ENCODE peak calls at places on chromosomes 11 and 22, in six cellular contexts. Z is adipocyte; E is H9; V is cardiac muscle cell; O is CD8-positive, alpha-beta T cell; I is hepatocyte. K is an unnamed sample.

GRCh38 chr22:43435851-43436535 is 24.2 kb downstream of the MPPED1 start:
- DNase-seq in V (no peak), E (peak; percentile 27), Z (no peak), O (no peak), I (no peak), K (no peak)

GRCh38 chr11:76654980-76655379 is 15.6 kb downstream of the LRRC32 start:
- DNase-seq in E (peak; percentile 24), I (no peak), V (no peak), Z (no peak), O (no peak), K (no peak)

GRCh38 chr11:119375629-119376196 is 5.8 kb downstream of the USP2 start:
- DNase-seq in V (no peak), O (no peak), I (no peak), Z (no peak), E (peak; percentile 47), K (no peak)

GRCh38 chr11:70326843-70327242 is 56.4 kb downstream of the PPFIA1 start:
- DNase-seq in V (no peak), I (no peak), E (no peak), Z (no peak), O (no peak), K (no peak)

GRCh38 chr11:62573592-62574362 is at the start of gene EEF1G:
- DNase-seq in I (peak; percentile 100), Z (peak; percentile 100), O (peak; percentile 96), V (peak; percentile 100), E (peak; percentile 100), K (peak; percentile 100)

GRCh38 chr11:67079065-67079464 is 22.4 kb downstream of the RHOD start:
- DNase-seq in I (no peak), E (no peak), Z (no peak), V (no peak), O (no peak), K (no peak)

GRCh38 chr11:76769645-76770586 is 13.2 kb upstream of the TSKU start:
- DNase-seq in V (no peak), E (no peak), Z (no peak), I (peak; percentile 85), O (no peak), K (no peak)

GRCh38 chr11:107071129-107071528 is 52.9 kb upstream of the GUCY1A2 start:
- DNase-seq in E (no peak), V (no peak), Z (no peak), O (no peak), I (no peak), K (no peak)

GRCh38 chr22:40654522-40655167 is 18.1 kb upstream of the MRTFA start:
- DNase-seq in I (peak; percentile 70), E (peak; percentile 42), O (no peak), Z (peak; percentile 69), V (no peak), K (no peak)

GRCh38 chr11:72631806-72632731 is 42.2 kb downstream of the PDE2A start:
- DNase-seq in V (no peak), E (no peak), Z (no peak), O (no peak), I (no peak), K (no peak)

GRCh38 chr11:82701847-82702520 is 31.7 kb downstream of the FAM181B start:
- DNase-seq in O (no peak), I (peak; percentile 64), V (peak; percentile 64), E (peak; percentile 65), Z (peak; percentile 51), K (peak; percentile 32)

GRCh38 chr11:27087425-27087824 is 46.8 kb downstream of the BBOX1 start:
- DNase-seq in V (no peak), O (no peak), I (no peak), E (no peak), Z (peak; percentile 24), K (no peak)

GRCh38 chr22:48798281-48799226 is 1029.1 kb downstream of the BRD1 start:
- DNase-seq in V (no peak), O (no peak), E (no peak), Z (no peak), I (no peak), K (no peak)

GRCh38 chr11:79236541-79236971 is 204.3 kb downstream of the TENM4 start:
- DNase-seq in Z (peak; percentile 88), E (no peak), O (no peak), I (no peak), V (peak; percentile 55), K (no peak)

GRCh38 chr11:33110083-33110482 is 51.2 kb downstream of the CSTF3 start:
- DNase-seq in O (no peak), I (no peak), E (no peak), V (peak; percentile 7), Z (no peak), K (no peak)

DNA sequence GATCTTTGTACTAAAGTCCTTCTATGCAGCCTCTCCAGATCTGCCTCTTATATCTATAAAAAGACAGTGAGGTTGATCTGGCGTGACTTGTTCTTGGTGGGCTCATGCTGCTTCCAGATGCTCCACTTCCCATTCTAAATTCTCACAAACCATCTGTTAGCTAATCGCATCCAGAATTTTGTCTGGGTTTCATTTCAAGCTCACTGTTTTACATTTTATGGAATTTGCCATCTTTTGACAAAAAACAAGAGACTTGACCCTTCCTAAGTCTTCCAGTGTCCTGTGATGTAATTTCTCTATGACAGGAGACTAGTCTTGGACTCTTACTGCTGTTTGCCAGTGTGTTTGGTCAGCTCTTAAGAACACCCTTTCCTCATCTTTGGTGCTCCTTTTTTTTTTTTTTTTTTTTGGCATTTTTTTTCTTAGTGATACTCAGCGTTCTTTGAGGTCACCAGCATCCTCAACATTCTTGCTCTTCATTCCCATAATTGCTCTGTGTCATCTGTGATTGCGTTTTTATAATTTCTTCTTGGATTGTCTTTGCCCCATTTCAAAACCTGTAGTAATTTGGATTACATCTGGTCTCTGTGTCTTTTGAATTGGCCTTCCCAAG is 23.1 kb downstream of the CRKL start:
- DNase-seq in V (no peak), E (no peak), O (no peak), Z (peak; percentile 38), I (no peak), K (no peak)
- H3K4me1 ChIP-seq in V (peaks cover 13% of the 10 kb centered on the region), E (no peaks in the 10 kb centered on the region), O (peaks cover 25% of the 10 kb centered on the region), Z (peaks cover 22% of the 10 kb centered on the region), I (peaks cover 18% of the 10 kb centered on the region), K (peaks cover 4% of the 10 kb centered on the region)

GRCh38 chr11:35173011-35173511 is 34.1 kb downstream of the CD44 start:
- DNase-seq in O (no peak), E (no peak), V (no peak), I (peak; percentile 60), Z (peak; percentile 76), K (no peak)

GRCh38 chr11:35168606-35169200 is 29.7 kb downstream of the CD44 start:
- DNase-seq in O (no peak), I (no peak), Z (no peak), V (no peak), E (no peak), K (no peak)

GRCh38 chr11:35169754-35170153 is 30.8 kb downstream of the CD44 start:
- DNase-seq in E (no peak), I (no peak), V (no peak), Z (no peak), O (no peak), K (no peak)

GRCh38 chr11:35171226-35171625 is 32.3 kb downstream of the CD44 start:
- DNase-seq in V (no peak), E (no peak), Z (no peak), O (no peak), I (no peak), K (no peak)

GRCh38 chr11:35170503-35170902 is 31.5 kb downstream of the CD44 start:
- DNase-seq in O (no peak), I (no peak), Z (no peak), E (no peak), V (no peak), K (no peak)
- H3K4me1 ChIP-seq in O (peaks cover 97% of the 10 kb centered on the region), I (peaks cover 43% of the 10 kb centered on the region), Z (peaks cover 100% of the 10 kb centered on the region), E (peaks cover 10% of the 10 kb centered on the region), V (peaks cover 15% of the 10 kb centered on the region), K (peaks cover 68% of the 10 kb centered on the region)

DNA sequence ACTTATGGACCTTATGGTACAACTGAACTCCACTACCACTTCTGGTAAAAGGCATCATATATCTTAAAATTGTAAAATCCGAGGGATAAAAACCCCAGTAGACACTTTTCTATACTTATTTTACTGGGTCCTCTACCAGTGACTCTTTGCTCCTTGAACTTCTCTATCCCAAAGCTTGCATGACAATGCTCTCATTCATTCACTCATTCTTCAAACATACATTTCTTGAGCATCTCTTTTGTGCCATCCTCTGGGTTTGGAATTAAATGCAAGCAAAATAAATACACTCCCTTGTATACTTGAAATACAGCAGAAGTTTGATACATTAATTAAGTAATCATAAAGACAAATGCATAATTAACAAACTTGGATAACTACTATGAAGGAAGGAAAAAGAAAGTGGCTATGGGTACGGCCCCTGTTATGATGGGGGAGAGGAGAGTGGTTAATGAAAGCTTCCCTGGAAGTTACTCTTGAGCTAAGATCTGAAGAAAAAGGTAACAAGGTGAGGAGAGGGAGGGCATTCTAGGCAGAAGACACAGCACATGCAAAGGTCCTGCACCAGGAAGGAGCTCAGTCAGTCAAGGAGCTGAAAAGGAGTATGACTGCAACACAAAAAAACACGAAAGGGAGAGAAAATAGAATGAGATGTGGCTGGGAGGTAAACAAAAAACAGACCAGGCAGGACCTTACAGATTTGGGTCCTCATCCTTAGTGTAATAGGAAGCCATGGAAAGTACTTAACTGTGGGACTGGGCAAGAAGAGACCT is 8.0 kb downstream of the MPZL3 start:
- DNase-seq in I (no peak), O (no peak), Z (no peak), V (no peak), E (no peak), K (no peak)
- H3K4me1 ChIP-seq in I (peaks cover 23% of the 10 kb centered on the region), O (peaks cover 30% of the 10 kb centered on the region), Z (peaks cover 11% of the 10 kb centered on the region), V (peaks cover 4% of the 10 kb centered on the region), E (peaks cover 6% of the 10 kb centered on the region), K (no peaks in the 10 kb centered on the region)

DNA sequence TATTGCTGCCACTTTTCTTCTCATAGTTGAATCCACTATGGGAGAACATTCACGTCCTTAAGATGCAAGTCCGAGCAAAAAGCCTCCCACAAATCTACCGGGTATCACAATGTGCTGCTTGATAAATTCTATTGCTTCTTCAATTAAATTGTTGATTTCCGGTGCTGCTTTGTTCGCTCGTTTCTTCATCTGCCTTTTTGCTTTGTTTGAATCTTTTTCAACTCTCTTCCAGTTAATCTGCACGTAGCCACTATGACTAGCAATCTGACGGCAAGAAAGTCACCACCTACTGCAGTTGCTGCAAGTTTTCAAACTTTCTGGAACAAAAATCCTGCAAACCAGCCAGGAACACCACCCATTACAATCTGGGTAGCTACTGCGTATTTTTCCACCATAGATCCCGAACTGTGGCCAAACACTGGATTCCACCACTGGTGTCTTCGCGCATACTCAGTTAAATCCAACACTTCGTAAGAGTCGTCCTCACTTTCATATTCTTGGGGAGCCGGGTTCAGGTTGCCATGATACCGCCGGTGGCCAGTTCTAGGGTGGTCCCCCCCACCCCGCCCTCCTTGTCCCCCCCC is 59.1 kb downstream of the CLMP start:
- DNase-seq in I (no peak), O (no peak), E (no peak), Z (no peak), V (no peak), K (no peak)
- H3K4me1 ChIP-seq in I (peaks cover 25% of the 10 kb centered on the region), O (no peaks in the 10 kb centered on the region), E (no peaks in the 10 kb centered on the region), Z (peaks cover 64% of the 10 kb centered on the region), V (peaks cover 15% of the 10 kb centered on the region), K (no peaks in the 10 kb centered on the region)